ENCODE peak calls at places on chromosomes 5 and 9, in four cellular contexts. E is A549, V is GM12891, C is esophagus squamous epithelium. A is an unnamed sample.

GRCh38 chr5:122751293-122751753 is 23.6 kb upstream of the SNX2 start:
- DNase-seq in E (peak; percentile 44), V (no peak), C (no peak), A (no peak)

GRCh38 chr5:38069360-38069759 is 189.0 kb upstream of the EGFLAM start:
- DNase-seq in E (no peak), V (no peak), C (no peak), A (no peak)

GRCh38 chr5:38410304-38410990 is 146.0 kb downstream of the LIFR start:
- DNase-seq in E (no peak), V (no peak), C (no peak), A (no peak)

GRCh38 chr9:91847576-91847975 is 102.5 kb downstream of the ROR2 start:
- DNase-seq in E (no peak), V (no peak), C (no peak), A (no peak)

GRCh38 chr9:128716581-128717254 is 7.2 kb downstream of the ZDHHC12 start:
- DNase-seq in E (no peak), V (no peak), C (no peak), A (no peak)

GRCh38 chr5:143695244-143695885 is 116.6 kb upstream of the HMHB1 start:
- DNase-seq in E (no peak), V (no peak), C (no peak), A (no peak)

GRCh38 chr5:61167382-61167781 is 5.1 kb upstream of the SMIM15 start:
- DNase-seq in E (peak; percentile 51), V (no peak), C (no peak), A (peak; percentile 16)

GRCh38 chr9:110069326-110070248 is 138.4 kb downstream of the C9orf152 start:
- DNase-seq in E (peak; percentile 32), V (no peak), C (no peak), A (no peak)

GRCh38 chr5:87267574-87268125 is at the start of gene RASA1:
- DNase-seq in E (peak; percentile 94), V (peak; percentile 65), C (peak; percentile 27), A (peak; percentile 94)

GRCh38 chr5:87263498-87263897 is 4.2 kb upstream of the RASA1 start:
- DNase-seq in E (no peak), V (no peak), C (no peak), A (no peak)

GRCh38 chr5:87268970-87269377 is 1.3 kb downstream of the RASA1 start:
- DNase-seq in E (no peak), V (no peak), C (no peak), A (no peak)

GRCh38 chr5:87266914-87267573 is 639 bp upstream of the RASA1 start:
- DNase-seq in E (no peak), V (no peak), C (no peak), A (no peak)

GRCh38 chr5:87268126-87268969 is 665 bp downstream of the RASA1 start:
- DNase-seq in E (peak; percentile 74), V (peak; percentile 55), C (no peak), A (peak; percentile 57)
- TF ChIP-seq POLR2A in E (peak; percentile 49), V (peak; percentile 86), C (no peak), A (peak; percentile 19)

DNA sequence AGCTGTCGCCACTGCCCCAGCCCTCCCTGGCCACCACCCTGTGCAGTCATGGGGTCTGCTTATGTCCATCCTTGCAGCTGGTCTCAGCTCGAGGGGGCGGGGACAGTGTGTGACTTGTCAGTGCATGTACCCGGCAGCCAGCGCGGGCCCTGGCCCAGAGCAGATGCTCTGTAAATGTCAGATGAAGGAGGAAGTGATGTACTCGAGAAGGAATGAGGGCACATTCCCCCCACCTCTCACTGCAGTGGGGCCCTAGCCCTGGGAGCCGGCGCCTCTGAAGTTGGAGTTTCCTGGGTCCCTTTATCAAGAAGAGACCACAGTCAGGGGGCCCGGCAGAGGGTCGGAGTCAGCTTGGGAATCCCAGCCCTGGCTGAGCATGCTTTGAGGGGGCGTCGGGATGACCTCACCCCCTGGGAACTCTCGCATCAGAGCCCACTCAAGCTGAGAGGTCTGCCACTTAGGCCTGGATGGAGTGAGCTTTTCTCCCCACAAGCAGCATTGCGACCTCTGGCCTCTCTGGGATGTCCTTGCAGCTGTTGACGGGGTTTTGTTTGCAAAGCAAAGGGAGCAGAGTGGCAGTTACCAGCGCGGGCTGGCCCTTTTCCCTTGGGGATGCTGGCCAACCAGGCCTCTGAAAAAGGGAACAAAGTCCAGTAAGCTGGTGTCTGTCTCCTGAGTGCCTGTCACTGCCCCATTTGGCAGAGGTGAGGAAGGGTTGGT is 19.0 kb downstream of the NEURL1B start:
- DNase-seq in E (peak; percentile 45), V (no peak), C (no peak), A (peak; percentile 84)
- TF ChIP-seq POLR2A in E (no peak), V (no peak), C (no peak), A (no peak)

GRCh38 chr5:134527961-134528424 is 2.5 kb downstream of the JADE2 start:
- DNase-seq in E (no peak), V (no peak), C (no peak), A (no peak)

GRCh38 chr5:134526483-134527155 is 1.1 kb downstream of the JADE2 start:
- DNase-seq in E (no peak), V (peak; percentile 66), C (peak; percentile 55), A (peak; percentile 73)

GRCh38 chr5:134525687-134526482 is 415 bp downstream of the JADE2 start:
- DNase-seq in E (peak; percentile 84), V (no peak), C (no peak), A (peak; percentile 71)

GRCh38 chr5:134529460-134529859 is 4.0 kb downstream of the JADE2 start:
- DNase-seq in E (no peak), V (no peak), C (no peak), A (no peak)

DNA sequence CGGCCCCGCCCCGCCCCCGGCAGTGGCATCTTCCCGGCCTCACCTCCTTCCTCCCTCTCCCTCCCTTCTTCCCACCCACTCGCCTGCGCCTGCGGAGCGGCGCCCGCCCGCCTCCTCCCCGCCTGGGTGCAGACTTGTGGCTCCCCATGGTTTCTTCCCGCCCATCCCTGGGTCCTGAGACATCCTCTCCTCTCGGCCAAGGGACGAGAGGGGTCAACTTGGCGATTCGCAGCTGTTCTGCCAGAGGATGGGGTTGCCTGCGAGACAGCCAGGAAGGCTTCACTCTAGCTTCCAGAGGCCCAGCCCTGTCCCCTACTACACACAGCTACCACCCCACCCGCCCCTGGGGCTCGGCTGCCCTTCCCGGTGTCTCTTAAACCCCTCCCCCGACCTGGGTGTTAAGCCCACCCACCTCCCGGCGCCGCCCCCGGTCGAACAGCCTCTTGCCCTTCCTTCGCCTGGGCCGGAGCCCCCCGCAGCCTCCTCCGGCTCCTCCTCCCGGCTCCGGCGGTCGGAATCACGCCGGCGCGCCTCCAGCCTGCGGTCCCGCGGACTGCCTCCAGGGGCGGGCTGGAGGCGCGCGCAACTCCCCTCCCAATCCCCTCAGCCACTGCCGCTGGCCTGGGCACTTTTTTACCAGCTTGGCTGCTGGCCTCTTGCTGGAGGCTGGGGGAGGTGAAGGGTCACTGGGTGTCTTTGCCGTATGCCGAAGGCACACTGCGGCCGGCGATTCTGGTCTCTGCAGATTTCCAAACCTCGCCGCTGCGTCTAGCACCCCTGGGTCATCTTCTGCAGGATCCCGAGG is 1.9 kb downstream of the JADE2 start:
- DNase-seq in E (peak; percentile 94), V (peak; percentile 83), C (peak; percentile 55), A (peak; percentile 76)
- TF ChIP-seq POLR2A in E (peak; percentile 34), V (no peak), C (peak; percentile 21), A (peak; percentile 34)

GRCh38 chr5:172175263-172175719 is 12.7 kb downstream of the STK10 start:
- DNase-seq in E (no peak), V (peak; percentile 70), C (peak; percentile 35), A (no peak)
- TF ChIP-seq POLR2A in E (no peak), V (peak; percentile 60), C (no peak), A (no peak)

DNA sequence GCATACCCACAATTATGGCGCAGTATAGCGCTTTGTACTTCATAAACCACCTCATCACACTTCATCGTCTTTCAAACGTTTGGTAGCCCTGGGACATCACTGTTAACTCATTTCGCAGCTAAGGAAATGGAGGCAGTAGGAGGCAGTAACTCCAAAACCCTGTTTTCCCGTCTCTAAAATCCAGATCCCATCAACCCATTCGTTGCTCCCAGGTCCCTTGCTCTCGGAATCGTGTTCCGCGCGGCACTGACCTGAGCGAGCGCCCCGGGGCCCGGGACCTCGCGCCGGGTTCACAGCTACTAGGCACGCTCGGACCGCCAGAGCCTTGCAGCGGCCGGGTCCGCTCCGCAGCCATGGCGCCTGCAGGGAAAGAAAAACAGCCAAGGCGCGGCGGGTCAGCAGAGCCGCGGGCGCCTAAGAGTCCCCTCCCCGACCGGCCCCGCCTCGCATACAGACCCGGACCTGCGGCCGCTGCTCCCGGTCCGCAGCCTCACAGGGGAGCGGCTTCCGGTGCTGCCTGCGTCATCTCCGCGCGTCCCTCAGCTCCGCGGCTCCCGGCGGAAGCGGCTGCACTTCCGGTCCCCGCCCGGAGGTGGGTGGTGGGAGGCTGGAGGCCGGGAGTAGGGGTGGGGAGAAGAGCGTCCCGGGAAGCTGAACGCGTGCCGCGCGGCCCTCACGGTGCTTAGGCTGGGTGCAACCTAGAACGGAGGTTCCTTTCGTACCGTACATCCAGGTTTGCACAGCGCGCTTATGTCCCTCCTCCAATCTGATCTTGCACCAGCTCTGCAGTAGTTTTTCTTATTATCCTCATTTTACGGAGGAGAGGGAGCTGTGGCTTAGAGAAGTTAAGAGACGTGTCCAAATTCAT is at the start of gene FBXW2:
- DNase-seq in E (peak; percentile 92), V (peak; percentile 87), C (peak; percentile 36), A (peak; percentile 89)
- TF ChIP-seq POLR2A in E (peak; percentile 96), V (peak; percentile 90), C (peak; percentile 90), A (peak; percentile 81)

GRCh38 chr9:13213337-13213736 is 66.2 kb downstream of the MPDZ start:
- DNase-seq in E (peak; percentile 21), V (no peak), C (no peak), A (no peak)

GRCh38 chr9:13205824-13206223 is 73.7 kb downstream of the MPDZ start:
- DNase-seq in E (no peak), V (no peak), C (no peak), A (no peak)

GRCh38 chr9:13213998-13214397 is 65.5 kb downstream of the MPDZ start:
- DNase-seq in E (no peak), V (no peak), C (no peak), A (no peak)

GRCh38 chr9:13209498-13209897 is 70.0 kb downstream of the MPDZ start:
- DNase-seq in E (no peak), V (no peak), C (no peak), A (no peak)
- TF ChIP-seq POLR2A in E (no peak), V (no peak), C (no peak), A (no peak)

DNA sequence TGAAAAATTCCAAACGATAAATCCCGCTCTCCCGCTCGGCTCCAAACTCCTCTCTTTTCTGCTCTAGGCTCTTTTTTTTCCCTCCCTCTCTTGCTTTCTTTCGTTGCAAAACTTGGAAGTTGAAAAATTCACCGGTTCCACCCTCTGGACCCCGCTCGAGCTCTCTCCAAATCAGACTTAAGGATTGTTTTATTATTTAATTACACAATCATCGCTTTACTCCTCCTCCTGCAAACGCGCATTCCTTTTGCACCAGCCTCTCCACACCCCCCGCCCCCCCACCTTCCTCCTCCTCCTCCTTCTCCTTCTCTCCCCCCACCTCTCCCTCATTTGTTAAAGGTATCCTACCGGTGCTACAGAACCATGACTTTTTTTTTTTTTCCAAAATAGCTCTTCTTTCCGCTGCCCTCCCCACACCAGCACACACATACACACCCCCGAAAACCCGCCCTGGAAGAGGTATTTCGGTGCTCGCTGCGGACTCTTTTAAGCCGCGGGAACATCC is 535 bp upstream of the NFIB start:
- DNase-seq in E (peak; percentile 96), V (no peak), C (no peak), A (peak; percentile 88)
- TF ChIP-seq POLR2A in E (no peak), V (no peak), C (peak; percentile 72), A (peak; percentile 72)

GRCh38 chr5:56951946-56952691 is at the start of gene MIER3:
- DNase-seq in E (peak; percentile 75), V (peak; percentile 90), C (no peak), A (peak; percentile 69)
- TF ChIP-seq POLR2A in E (peak; percentile 36), V (no peak), C (no peak), A (peak; percentile 12)

GRCh38 chr5:147403659-147404640 is 105.9 kb downstream of the DPYSL3 start:
- DNase-seq in E (peak; percentile 63), V (peak; percentile 10), C (no peak), A (peak; percentile 6)
- TF ChIP-seq POLR2A in E (no peak), V (no peak), C (no peak), A (no peak)

A was measured in prostate gland.